ENCODE peak calls at places on chromosomes 6 and 20, in four cellular contexts. C, M, E and H are unnamed samples.

GRCh38 chr6:133673056-133673455 is 215.9 kb upstream of the TCF21 start:
- DNase-seq in C (no peak), E (no peak), M (no peak), H (no peak)

GRCh38 chr20:6959900-6960312 is 192.4 kb downstream of the BMP2 start:
- DNase-seq in C (no peak), M (no peak), E (peak), H (peak)

GRCh38 chr6:130760006-130760405 is 67.2 kb upstream of the SMLR1 start:
- DNase-seq in M (peak), C (no peak), E (peak), H (peak)

GRCh38 chr6:27809067-27809938 is 102.9 kb downstream of the OR2B2 start:
- DNase-seq in M (no peak), C (no peak), E (no peak), H (no peak)

GRCh38 chr6:57173056-57173885 is 1.1 kb downstream of the BAG2 start:
- DNase-seq in E (peak), C (no peak), M (peak), H (peak)

GRCh38 chr6:140774080-140774505 is 1358.6 kb upstream of the GJE1 start:
- DNase-seq in C (peak), E (peak), M (peak), H (peak)

GRCh38 chr6:158031445-158032353 is 50.0 kb downstream of the SYNJ2 start:
- DNase-seq in E (no peak), C (no peak), M (peak), H (peak)

GRCh38 chr6:5786321-5787053 is 220.2 kb downstream of the NRN1 start:
- DNase-seq in M (no peak), E (no peak), C (no peak), H (peak)

GRCh38 chr6:85580878-85581267 is 12.8 kb downstream of the SNX14 start:
- DNase-seq in E (peak), M (peak), C (no peak), H (peak)

GRCh38 chr6:133337312-133337711 is 96.2 kb downstream of the EYA4 start:
- DNase-seq in E (peak), C (no peak), M (peak), H (peak)

GRCh38 chr6:7241709-7242645 is 71.0 kb downstream of the SSR1 start:
- DNase-seq in C (no peak), M (peak), E (peak), H (peak)

GRCh38 chr20:18172379-18172778 is 34.7 kb downstream of the KAT14 start:
- DNase-seq in E (peak), M (no peak), C (no peak), H (no peak)

GRCh38 chr6:39980839-39981580 is 46.7 kb upstream of the MOCS1 start:
- DNase-seq in C (no peak), E (peak), M (peak), H (peak)

GRCh38 chr6:158649289-158650143 is at the start of gene SYTL3:
- DNase-seq in M (peak), E (no peak), C (peak), H (peak)

GRCh38 chr6:10081957-10082356 is 332.9 kb downstream of the TFAP2A start:
- DNase-seq in E (no peak), M (no peak), C (no peak), H (no peak)

GRCh38 chr20:37897008-37897548 is 5.8 kb upstream of the VSTM2L start:
- DNase-seq in C (no peak), M (no peak), E (no peak), H (no peak)

GRCh38 chr6:170281331-170282292 is 9.3 kb downstream of the DLL1 start:
- DNase-seq in M (no peak), E (no peak), C (no peak), H (no peak)

GRCh38 chr6:20403080-20403765 is 1.5 kb downstream of the E2F3 start:
- DNase-seq in M (peak), C (peak), E (peak), H (peak)

GRCh38 chr20:62815066-62815991 is 1.5 kb upstream of the COL9A3 start:
- DNase-seq in M (peak), C (no peak), E (peak), H (peak)

GRCh38 chr20:23235173-23236027 is 115.2 kb upstream of the NXT1 start:
- DNase-seq in M (peak), E (peak), C (no peak), H (peak)

GRCh38 chr20:37902504-37903313 is at the start of gene VSTM2L:
- DNase-seq in M (peak), E (peak), C (no peak), H (peak)

GRCh38 chr20:47125553-47126373 is 230.7 kb downstream of the ZMYND8 start:
- DNase-seq in E (no peak), C (no peak), M (peak), H (peak)

GRCh38 chr20:62012631-62013030 is 53.0 kb downstream of the TAF4 start:
- DNase-seq in C (no peak), E (no peak), M (no peak), H (no peak)

GRCh38 chr20:56414842-56415765 is 3.0 kb downstream of the CASS4 start:
- DNase-seq in E (no peak), C (no peak), M (peak), H (peak)

GRCh38 chr6:100468966-100469859 is 4.5 kb upstream of the SIM1 start:
- DNase-seq in C (no peak), E (no peak), M (no peak), H (no peak)
- TF ChIP-seq EZH2 in C (no peak), E (no peak), M (no peak), H (no peak)

DNA sequence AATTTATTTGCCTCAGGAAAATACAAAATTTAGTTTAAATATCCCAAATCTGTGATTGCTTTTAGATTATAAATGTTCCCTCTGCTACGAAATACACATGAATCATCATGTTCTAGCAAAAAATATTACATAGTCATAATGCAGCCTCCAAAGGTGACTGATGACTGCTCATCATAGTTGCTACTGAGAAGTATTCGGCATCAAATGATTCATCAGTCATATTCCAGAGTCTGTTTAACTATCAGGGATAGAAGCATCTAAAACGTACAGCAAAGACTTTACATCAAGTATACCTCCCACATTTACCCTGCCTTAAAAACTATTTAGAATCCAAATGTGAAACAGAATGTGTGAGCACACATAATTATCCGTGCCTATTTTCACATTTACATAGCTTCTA is 626.0 kb downstream of the CDH26 start:
- DNase-seq in E (no peak), M (peak), C (no peak), H (no peak)
- H3K4me3 ChIP-seq in E (no peak), M (no peak), C (no peak), H (no peak)

GRCh38 chr20:46044896-46045295 is 15.9 kb downstream of the SLC12A5 start:
- DNase-seq in M (no peak), C (no peak), E (no peak), H (no peak)

GRCh38 chr20:46043556-46043955 is 14.5 kb downstream of the SLC12A5 start:
- DNase-seq in C (no peak), E (no peak), M (no peak), H (no peak)

GRCh38 chr20:46037036-46037435 is 8.0 kb downstream of the SLC12A5 start:
- DNase-seq in C (no peak), E (no peak), M (no peak), H (no peak)

GRCh38 chr20:46036370-46036769 is 7.4 kb downstream of the SLC12A5 start:
- DNase-seq in M (no peak), E (no peak), C (no peak), H (no peak)

DNA sequence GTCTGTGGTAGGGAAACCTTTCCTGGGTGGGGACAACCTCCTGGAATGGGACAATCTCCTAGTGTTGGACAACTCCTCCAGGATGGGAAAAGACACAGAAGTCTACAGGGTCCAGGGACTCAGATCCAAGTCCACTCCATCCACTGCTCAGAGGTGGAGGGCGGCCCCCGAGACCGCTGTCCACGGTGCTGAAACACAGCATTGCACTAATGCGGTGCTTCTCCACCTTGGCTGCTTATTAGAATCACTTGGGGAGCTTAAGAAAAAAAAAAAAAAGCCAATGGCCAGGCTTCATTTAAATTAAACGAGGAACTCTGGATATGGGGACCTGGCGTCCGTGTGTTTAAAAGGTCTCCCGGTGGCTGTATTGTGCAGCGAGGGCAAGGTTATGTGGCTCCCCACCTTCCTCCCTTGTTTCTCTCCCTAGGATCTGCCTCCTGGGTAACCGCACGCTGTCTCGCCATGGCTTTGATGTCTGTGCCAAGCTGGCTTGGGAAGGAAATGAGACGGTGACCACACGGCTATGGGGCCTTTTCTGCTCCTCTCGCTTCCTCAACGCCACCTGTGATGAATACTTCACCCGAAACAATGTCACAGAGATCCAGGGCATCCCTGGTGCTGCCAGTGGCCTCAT is 12.0 kb downstream of the SLC12A5 start:
- DNase-seq in E (peak), C (no peak), M (peak), H (peak)
- TF ChIP-seq EZH2 in E (no peak), C (no peak), M (no peak), H (no peak)

GRCh38 chr6:41100871-41101287 is 28.1 kb downstream of the NFYA start:
- DNase-seq in C (no peak), M (no peak), E (no peak), H (no peak)

GRCh38 chr6:41098366-41098765 is 25.6 kb downstream of the NFYA start:
- DNase-seq in C (no peak), E (no peak), M (no peak), H (no peak)

DNA sequence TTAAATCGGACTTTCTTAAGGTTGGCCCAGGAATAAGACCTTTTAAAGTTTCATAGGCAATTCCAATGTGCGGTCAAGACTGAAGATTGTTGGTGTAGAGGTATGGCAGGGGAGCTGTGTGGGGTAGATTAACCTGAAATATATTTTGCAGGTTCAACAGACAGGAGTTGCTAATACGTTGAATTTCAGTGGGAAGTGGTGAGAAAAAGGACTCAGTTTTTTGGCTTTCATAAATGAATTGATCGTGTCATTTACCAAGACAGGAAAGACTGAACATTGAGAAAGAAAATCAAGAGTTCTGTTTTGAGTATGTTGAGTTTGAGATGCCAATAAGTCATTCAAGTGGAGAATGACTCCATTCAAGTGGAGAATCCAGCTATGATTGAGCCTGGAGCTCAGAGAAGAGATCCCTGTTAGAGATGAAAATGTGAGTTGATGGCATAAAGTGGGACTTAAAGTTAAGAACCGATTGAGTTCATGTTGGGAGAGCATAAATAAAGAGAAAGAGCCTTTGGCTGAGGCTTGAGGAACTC is 31.1 kb downstream of the NFYA start:
- DNase-seq in C (no peak), M (no peak), E (no peak), H (no peak)
- H3K4me3 ChIP-seq in C (no peak), M (no peak), E (no peak), H (no peak)

GRCh38 chr6:166167258-166167731 is 356 bp downstream of the TBXT start:
- DNase-seq in C (no peak), E (no peak), M (no peak), H (no peak)

GRCh38 chr6:166166314-166167257 is 1.1 kb downstream of the TBXT start:
- DNase-seq in E (no peak), M (no peak), C (no peak), H (no peak)

GRCh38 chr6:166169549-166170421 is 2.1 kb upstream of the TBXT start:
- DNase-seq in C (no peak), E (no peak), M (no peak), H (no peak)

GRCh38 chr6:166167801-166168615 is at the start of gene TBXT:
- DNase-seq in E (no peak), M (no peak), C (peak), H (no peak)

GRCh38 chr6:166168616-166169548 is 1.2 kb upstream of the TBXT start:
- DNase-seq in M (no peak), C (no peak), E (no peak), H (no peak)
- TF ChIP-seq EZH2 in M (peak), C (peak), E (no peak), H (peak)

DNA sequence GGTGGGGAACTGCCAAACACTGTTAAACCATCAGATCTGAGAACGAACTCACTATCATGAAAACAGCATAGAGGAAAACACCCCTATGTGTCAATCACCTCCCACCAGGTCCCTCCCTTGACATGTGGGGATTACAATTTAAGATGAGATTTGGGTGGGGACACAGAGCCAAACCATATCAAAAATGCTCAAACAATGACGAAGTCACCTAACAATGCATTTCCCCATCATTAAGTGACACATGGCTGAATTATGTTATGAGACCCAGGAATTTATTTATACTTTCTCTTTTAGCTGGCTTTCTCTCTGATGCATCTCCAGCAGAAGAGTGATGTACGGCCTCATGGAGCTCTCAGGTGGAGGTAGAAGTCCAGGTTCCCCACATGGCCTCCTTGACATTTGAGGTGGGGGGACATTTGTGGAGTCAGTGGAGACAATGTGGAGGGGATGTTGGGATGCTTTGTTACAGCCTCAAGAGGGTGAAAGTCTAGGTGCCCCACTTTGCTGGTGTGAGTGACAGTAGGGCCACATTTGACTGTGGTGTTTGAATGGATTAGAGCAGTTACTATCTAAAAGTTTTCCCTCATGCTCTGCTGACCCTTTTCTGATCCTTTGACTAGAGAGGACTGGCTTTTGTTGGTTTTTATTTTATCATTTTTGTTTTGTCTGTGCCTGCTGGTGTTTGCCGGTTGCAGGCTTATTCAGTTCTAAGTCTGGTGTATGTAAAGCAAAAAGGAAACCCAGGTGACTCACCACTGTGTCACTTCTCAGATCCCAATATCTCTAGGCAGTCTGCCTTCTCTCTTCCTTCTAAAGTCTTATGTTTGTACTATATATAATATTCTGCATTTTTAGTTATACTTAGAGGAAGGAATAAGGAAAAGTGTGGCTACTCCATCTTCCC is 18.5 kb upstream of the DCBLD1 start:
- DNase-seq in E (peak), M (peak), C (no peak), H (peak)
- H3K4me3 ChIP-seq in E (peak), M (peak), C (no peak), H (no peak)

DNA sequence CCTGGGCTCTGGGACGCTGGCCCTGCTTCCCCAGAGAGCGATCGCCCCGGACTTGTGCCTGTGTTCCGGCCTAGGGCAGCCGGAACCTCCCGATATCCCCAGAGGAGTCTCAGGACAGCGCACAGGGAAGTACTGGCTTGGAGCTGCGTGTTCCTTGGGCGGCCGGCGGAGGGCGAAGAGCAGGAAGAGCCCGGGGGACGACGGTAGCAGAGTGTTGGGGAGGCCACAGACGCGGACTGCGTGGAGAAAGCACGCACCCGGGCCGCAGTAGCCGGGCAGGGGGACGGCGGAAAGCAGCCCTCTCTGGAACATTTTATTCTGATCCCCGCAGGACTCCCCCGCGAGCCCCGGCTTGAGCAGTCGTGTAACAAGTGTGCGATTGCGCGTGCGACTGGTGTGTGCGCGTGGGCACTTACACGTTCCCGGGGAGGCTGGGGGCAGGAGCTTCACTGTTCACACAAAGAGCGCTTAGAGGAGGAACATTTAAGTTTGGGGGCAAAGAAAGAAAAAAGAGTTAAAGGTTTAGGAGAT is 36.1 kb downstream of the NCR2 start:
- DNase-seq in M (peak), C (no peak), E (no peak), H (peak)
- TF ChIP-seq EZH2 in M (no peak), C (no peak), E (no peak), H (peak)

GRCh38 chr20:54093423-54094267 is 23.3 kb upstream of the BCAS1 start:
- DNase-seq in E (no peak), C (no peak), M (no peak), H (no peak)
- H3K4me3 ChIP-seq in E (no peak), C (no peak), M (no peak), H (no peak)